ENCODE peak calls at places on chromosomes 3 and 15, in seven cellular contexts. F is PC-9, T is colonic mucosa, X is H1, O is right cardiac atrium, A is GM23248, L is neuronal stem cell. M is an unnamed sample.
A peak's percentile ranks its signal among the peaks of the same experiment; 100 is the strongest.

GRCh38 chr3:170499562-170500156 is 81.0 kb downstream of the CLDN11 start:
- DNase-seq in T (peak; percentile 27), L (no peak), F (no peak), O (peak; percentile 52), A (peak; percentile 85), X (no peak), M (peak; percentile 23)

GRCh38 chr3:95522449-95522848 is 1291.9 kb upstream of the EPHA6 start:
- DNase-seq in A (no peak), O (no peak), F (no peak), T (no peak), L (no peak), X (no peak), M (no peak)

GRCh38 chr3:38907426-38907825 is 91.4 kb upstream of the SCN10A start:
- DNase-seq in O (no peak), T (no peak), X (no peak), A (peak; percentile 5), F (no peak), L (no peak), M (no peak)

GRCh38 chr3:126845910-126846309 is 137.0 kb upstream of the PLXNA1 start:
- DNase-seq in L (no peak), A (no peak), X (peak; percentile 43), O (no peak), T (no peak), F (no peak), M (no peak)

GRCh38 chr3:129626744-129627349 is 20.4 kb upstream of the PLXND1 start:
- DNase-seq in T (peak; percentile 96), A (peak; percentile 94), O (peak; percentile 99), F (peak; percentile 97), X (peak; percentile 87), L (peak; percentile 76), M (peak; percentile 77)

GRCh38 chr3:65796676-65797075 is 242.0 kb downstream of the MAGI1 start:
- DNase-seq in F (no peak), A (no peak), L (no peak), T (no peak), X (no peak), O (no peak), M (no peak)

GRCh38 chr15:25741253-25741575 is 121.9 kb downstream of the ATP10A start:
- DNase-seq in O (no peak), F (no peak), X (no peak), T (no peak), L (no peak), A (no peak), M (no peak)

GRCh38 chr15:31489801-31490646 is 163.4 kb downstream of the KLF13 start:
- DNase-seq in X (peak; percentile 54), F (peak; percentile 3), O (no peak), T (peak; percentile 52), A (peak; percentile 82), L (no peak), M (no peak)

GRCh38 chr3:28575100-28575747 is 226.6 kb upstream of the AZI2 start:
- DNase-seq in A (peak; percentile 35), X (no peak), O (peak; percentile 74), L (peak; percentile 45), F (no peak), T (no peak), M (peak; percentile 23)

GRCh38 chr3:188472331-188472730 is 318.4 kb downstream of the LPP start:
- DNase-seq in X (no peak), L (no peak), T (no peak), A (peak; percentile 35), F (no peak), O (no peak), M (no peak)

GRCh38 chr3:63864008-63864871 is 573 bp downstream of the ATXN7 start:
- DNase-seq in O (peak; percentile 81), X (no peak), L (no peak), F (peak; percentile 43), T (peak; percentile 52), A (peak; percentile 55), M (no peak)

GRCh38 chr3:71087109-71088018 is 496.2 kb downstream of the FOXP1 start:
- DNase-seq in O (no peak), L (no peak), X (no peak), A (no peak), F (no peak), T (no peak), M (no peak)

GRCh38 chr3:43349759-43350158 is 63.4 kb downstream of the SNRK start:
- DNase-seq in O (no peak), F (no peak), T (no peak), X (no peak), L (no peak), A (no peak), M (no peak)

GRCh38 chr15:87269566-87269965 is 987.0 kb downstream of the NTRK3 start:
- DNase-seq in F (no peak), X (no peak), T (no peak), L (no peak), O (no peak), A (no peak), M (no peak)

GRCh38 chr15:87263844-87264243 is 992.7 kb downstream of the NTRK3 start:
- DNase-seq in F (no peak), L (no peak), A (no peak), T (no peak), X (no peak), O (no peak), M (no peak)

GRCh38 chr15:87263296-87263695 is 993.2 kb downstream of the NTRK3 start:
- DNase-seq in L (no peak), O (no peak), T (no peak), X (no peak), F (no peak), A (no peak), M (no peak)

GRCh38 chr15:87267798-87268197 is 988.7 kb downstream of the NTRK3 start:
- DNase-seq in X (no peak), O (no peak), F (peak; percentile 3), A (peak; percentile 23), T (no peak), L (no peak), M (no peak)

GRCh38 chr15:87268675-87269074 is 987.9 kb downstream of the NTRK3 start:
- DNase-seq in T (no peak), O (no peak), A (no peak), X (no peak), F (no peak), L (no peak), M (no peak)
- H3K4me1 ChIP-seq in T (no peaks in the 10 kb centered on the region), O (no peaks in the 10 kb centered on the region), A (no peaks in the 10 kb centered on the region), X (no peaks in the 10 kb centered on the region), F (no peaks in the 10 kb centered on the region), L (no peaks in the 10 kb centered on the region), M (no peaks in the 10 kb centered on the region)

DNA sequence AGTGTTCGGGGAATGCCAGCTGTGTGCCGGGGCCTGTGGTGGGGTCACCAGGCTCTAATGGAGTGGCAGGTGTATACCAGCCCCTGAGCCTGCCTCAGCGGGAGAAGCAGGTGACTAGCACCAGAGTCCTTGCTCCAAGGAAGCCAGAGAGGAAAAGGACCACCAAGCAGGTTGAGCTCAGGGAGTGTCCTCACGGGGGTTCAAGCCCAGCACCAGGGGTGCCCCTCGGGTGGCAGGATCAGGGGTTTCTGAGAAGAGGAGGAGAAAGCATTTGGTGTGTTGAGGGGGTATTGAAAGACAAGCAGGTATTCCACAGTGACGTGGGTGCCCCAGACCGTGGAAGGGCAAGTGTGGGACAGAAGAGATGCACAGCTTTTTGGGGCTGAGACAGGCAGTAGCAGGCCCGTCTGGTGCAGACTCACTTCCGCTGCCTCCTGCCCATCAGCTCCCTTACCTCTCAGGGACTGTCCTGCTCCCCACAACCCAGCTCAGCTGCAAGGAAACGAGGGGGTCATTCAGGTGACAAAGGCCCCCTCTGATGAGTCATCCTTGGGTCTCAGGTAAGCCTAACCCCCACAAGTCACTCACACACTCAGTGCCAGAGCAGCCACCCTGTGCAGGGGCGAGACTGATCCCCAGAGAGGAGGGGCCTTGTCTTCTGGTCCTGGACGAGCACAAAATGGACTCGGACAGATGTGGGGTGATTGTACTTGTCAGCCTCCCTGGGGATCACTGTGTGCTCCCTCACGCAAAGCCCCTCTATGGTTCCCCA is 21.4 kb upstream of the POC1A start:
- DNase-seq in F (no peak), T (no peak), A (no peak), O (no peak), X (no peak), L (no peak), M (no peak)
- H3K9me3 ChIP-seq in F (no peaks in the 10 kb centered on the region), T (no peaks in the 10 kb centered on the region), A (no peaks in the 10 kb centered on the region), O (no peaks in the 10 kb centered on the region), X (no peaks in the 10 kb centered on the region), L (no peaks in the 10 kb centered on the region), M (no peaks in the 10 kb centered on the region)

DNA sequence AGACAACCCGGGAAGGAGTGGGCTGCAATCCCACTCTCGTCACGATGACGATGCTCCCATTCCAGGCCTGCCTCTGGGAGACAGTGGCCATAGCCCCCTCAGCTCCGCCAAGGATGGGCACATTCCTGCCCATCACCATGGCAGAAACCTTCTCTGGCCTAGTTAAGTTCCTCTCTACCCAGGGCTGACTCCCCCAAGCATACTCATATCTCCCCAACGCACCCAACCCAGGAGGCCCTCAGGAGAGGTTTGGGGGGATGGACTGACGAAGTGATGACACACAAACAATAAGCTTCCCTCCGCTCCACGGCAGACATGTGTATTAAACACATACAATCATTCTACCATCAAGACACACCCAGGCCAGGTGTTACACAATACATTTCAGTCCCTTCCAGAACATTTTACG is 60.1 kb downstream of the VGLL4 start:
- DNase-seq in F (no peak), T (no peak), L (no peak), A (peak; percentile 57), O (no peak), X (no peak), M (no peak)
- H3K4me1 ChIP-seq in F (no peaks in the 10 kb centered on the region), T (peaks cover 6% of the 10 kb centered on the region), L (peaks cover 24% of the 10 kb centered on the region), A (peaks cover 60% of the 10 kb centered on the region), O (peaks cover 26% of the 10 kb centered on the region), X (peaks cover 21% of the 10 kb centered on the region), M (peaks cover 2% of the 10 kb centered on the region)

GRCh38 chr3:31648286-31648968 is 115.7 kb downstream of the STT3B start:
- DNase-seq in T (no peak), O (no peak), X (no peak), A (no peak), L (no peak), F (no peak), M (no peak)

GRCh38 chr3:31654998-31655397 is 122.3 kb downstream of the STT3B start:
- DNase-seq in F (no peak), O (no peak), A (no peak), T (no peak), X (no peak), L (no peak), M (no peak)

GRCh38 chr3:31653464-31653863 is 120.7 kb downstream of the STT3B start:
- DNase-seq in X (no peak), F (no peak), T (no peak), A (no peak), L (no peak), O (no peak), M (no peak)

DNA sequence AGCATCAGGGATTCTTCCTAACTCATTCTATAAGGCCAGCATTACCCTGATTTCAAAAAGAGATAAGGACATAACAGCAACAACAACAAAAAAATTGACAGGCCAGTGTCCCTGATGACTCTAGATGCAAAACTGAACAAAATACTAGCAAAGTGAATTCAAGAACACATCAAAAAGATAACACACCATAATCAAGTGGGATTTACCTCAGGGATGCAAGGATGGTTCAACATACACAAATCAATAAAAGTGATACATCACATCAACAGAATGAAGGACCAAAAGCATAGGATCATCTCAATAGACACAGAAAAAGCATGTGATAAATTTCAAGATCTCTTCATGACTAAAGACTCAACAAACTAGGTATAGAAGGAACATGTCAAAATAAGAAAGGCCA is 119.6 kb downstream of the STT3B start:
- DNase-seq in T (no peak), L (no peak), A (no peak), O (no peak), X (no peak), F (no peak), M (no peak)
- H3K9me3 ChIP-seq in T (no peaks in the 10 kb centered on the region), L (peaks cover 40% of the 10 kb centered on the region), A (peaks cover 3% of the 10 kb centered on the region), O (no peaks in the 10 kb centered on the region), X (peaks cover 35% of the 10 kb centered on the region), F (peaks cover 26% of the 10 kb centered on the region), M (peaks cover 37% of the 10 kb centered on the region)

M was measured in NT2/D1.